ENCODE peak calls at places on chromosomes 12 and 14, in four cellular contexts. V, M, E and P are unnamed samples. For H3K9me3, the result is how much of the 10 kb centered on the place peaks cover.

GRCh38 chr12:119006749-119007148 is 25.4 kb downstream of the SRRM4 start:
- DNase-seq in V (no peak), M (no peak), E (no peak), P (no peak)

GRCh38 chr12:107448198-107448597 is 237.4 kb upstream of the PWP1 start:
- DNase-seq in V (no peak), M (no peak), E (no peak), P (no peak)

GRCh38 chr14:56244138-56244789 is 126.1 kb downstream of the PELI2 start:
- DNase-seq in V (no peak), M (no peak), E (no peak), P (no peak)

GRCh38 chr14:57080691-57081090 is 188.0 kb downstream of the EXOC5 start:
- DNase-seq in V (no peak), M (no peak), E (no peak), P (no peak)

GRCh38 chr12:101368016-101368415 is 39.6 kb downstream of the ARL1 start:
- DNase-seq in V (no peak), M (no peak), E (no peak), P (no peak)

GRCh38 chr14:69345402-69345801 is 52.7 kb downstream of the ERH start:
- DNase-seq in V (no peak), M (no peak), E (no peak), P (no peak)

GRCh38 chr12:43776498-43776897 is 17.7 kb downstream of the IRAK4 start:
- DNase-seq in V (no peak), M (peak), E (no peak), P (no peak)

GRCh38 chr12:2682301-2683282 is 112.2 kb upstream of the FKBP4 start:
- DNase-seq in V (no peak), M (peak), E (peak), P (peak)

GRCh38 chr12:95949801-95950206 is 6.7 kb downstream of the AMDHD1 start:
- DNase-seq in V (no peak), M (no peak), E (no peak), P (no peak)

DNA sequence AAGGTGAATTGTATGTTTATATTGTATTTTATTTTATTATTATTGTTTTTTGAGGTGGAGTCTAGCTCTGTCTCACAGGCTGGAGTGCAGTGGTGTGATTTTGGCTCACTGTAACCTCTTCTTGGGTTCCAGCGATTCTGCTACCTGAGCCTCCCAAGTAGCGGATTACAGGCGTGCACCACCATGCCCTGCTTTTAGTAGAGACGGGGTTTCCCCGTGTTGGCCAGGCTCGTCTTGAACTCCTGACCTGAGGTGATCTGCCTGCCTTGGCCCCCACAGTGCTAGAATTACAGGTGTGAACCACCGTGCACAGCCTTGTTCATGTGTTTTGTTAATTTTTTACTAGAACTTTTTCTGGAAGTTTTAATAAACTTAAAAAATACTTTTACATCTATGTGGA is 3.8 kb downstream of the ATF7IP start:
- DNase-seq in V (no peak), M (peak), E (no peak), P (no peak)
- H3K9me3 ChIP-seq in V (under half), M (under half), E (under half), P (under half)

GRCh38 chr12:133206390-133206789 is 25.1 kb downstream of the ZNF268 start:
- DNase-seq in V (no peak), M (no peak), E (no peak), P (no peak)

GRCh38 chr12:133202493-133203343 is 21.4 kb downstream of the ZNF268 start:
- DNase-seq in V (no peak), M (no peak), E (no peak), P (no peak)

GRCh38 chr12:133203344-133204263 is 22.3 kb downstream of the ZNF268 start:
- DNase-seq in V (no peak), M (no peak), E (no peak), P (no peak)

GRCh38 chr12:133201888-133202287 is 20.6 kb downstream of the ZNF268 start:
- DNase-seq in V (no peak), M (no peak), E (no peak), P (no peak)

DNA sequence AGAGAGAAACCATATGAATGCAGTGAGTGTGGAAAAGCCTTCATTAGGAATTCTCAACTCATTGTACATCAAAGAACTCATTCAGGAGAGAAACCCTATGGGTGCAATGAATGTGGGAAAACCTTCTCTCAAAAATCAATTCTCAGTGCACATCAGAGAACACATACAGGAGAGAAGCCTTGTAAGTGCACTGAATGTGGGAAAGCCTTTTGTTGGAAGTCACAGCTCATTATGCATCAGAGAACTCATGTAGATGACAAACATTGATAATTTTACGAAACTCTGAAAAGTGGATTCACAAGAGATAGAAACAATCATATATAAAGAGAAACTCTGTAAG is 22.9 kb downstream of the ZNF268 start:
- DNase-seq in V (no peak), M (no peak), E (no peak), P (no peak)
- H3K9me3 ChIP-seq in V (half or more), M (half or more), E (half or more), P (half or more)

DNA sequence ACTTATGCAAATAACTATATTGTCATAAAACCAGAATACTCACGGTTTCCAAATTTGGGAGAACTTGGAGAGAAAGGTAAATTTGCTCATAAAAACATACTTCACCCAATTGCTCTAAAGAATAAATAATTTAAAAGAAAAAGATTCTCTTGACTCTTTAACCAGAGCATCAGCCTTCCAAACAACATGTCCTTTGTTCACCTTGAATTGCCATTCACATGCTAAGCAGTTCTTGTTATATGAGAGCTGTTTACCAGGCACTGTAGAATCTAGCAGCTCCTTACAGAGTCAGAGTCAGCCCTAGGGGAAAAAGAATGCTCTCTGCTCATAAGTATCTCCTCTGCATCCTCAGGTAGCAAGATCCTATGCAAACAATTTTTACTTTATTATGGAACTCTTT is 10.2 kb downstream of the SLCO1A2 start:
- DNase-seq in V (no peak), M (no peak), E (no peak), P (no peak)
- H3K9me3 ChIP-seq in V (under half), M (under half), E (under half), P (under half)

DNA sequence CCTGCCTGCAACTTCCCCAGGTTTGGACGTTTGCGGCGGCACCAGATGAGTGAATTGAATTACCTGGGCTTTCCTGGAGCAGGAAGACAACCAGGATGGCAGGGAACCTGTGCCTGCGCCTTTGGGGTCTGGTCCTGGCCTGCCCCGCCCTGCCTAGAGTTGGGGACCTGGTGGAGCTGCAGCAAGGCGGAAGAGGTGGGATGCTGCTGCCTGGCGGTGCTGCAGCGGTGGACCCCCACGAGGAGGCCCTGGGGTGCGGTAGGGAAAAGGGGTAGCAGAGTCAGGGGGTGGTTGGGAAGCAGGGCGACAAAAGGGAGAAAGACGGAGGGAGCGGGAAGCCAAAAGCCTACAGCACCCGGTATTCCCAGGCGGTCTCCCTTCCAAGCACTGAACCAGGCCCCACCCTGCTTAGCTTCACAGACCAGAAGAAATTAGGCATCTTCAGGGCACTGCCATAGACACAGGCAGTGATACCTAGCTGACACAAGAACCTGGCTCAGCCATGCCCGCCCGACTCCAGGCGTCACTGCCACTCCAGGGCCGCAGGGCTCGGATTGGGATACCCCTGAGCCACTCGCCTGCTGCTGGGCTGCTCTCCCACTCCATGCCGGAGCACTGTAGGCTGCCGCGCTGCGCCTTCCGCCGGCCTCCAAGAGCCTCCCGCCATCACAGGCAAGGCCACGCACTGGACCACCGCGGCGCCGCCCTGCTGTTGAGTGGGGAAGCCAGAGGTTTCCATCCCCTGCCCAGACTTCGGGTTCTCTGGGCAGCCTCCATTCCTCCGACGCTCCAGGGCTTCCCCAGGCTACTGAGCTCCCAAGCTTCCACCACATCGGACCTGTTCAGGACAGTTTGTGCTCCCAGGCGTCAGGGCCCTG is 155.2 kb upstream of the ALG10B start:
- DNase-seq in V (no peak), M (no peak), E (no peak), P (no peak)
- H3K9me3 ChIP-seq in V (under half), M (under half), E (under half), P (under half)

GRCh38 chr14:97780804-97781203 is 983.6 kb downstream of the VRK1 start:
- DNase-seq in V (no peak), M (no peak), E (no peak), P (no peak)
- H3K9me3 ChIP-seq in V (under half), M (under half), E (under half), P (under half)

DNA sequence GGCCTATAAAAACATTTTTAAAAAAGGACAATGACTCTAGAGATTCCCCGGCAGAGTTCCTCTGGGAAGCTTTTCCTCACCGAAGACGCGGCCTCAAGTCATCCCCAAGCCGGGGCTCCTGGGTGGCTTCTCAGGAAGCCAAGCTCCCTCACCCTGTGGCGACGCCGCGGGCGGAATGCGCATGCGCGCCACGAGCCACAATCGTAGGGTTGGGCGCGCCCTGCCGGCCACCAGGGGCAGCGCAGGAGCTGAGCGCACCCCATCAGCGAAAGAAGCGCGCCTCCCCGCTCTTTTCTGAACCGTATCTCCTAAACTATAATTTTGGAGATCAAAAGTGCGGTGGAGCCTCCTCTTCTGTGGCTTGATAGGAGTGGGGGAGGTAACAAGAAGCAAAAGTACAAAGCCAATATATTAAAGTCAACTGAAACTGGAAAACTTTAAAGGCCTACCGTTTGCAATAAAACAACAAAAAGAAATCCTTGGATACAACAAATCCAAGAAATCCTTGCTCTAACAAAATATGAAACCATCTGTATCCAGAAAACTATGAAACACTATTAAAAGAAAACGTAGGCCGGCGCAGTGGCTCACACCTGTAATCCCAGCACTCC is 17.4 kb upstream of the CHFR start:
- DNase-seq in V (peak), M (peak), E (peak), P (peak)
- H3K9me3 ChIP-seq in V (under half), M (under half), E (under half), P (under half)

GRCh38 chr14:105982664-105983063 is 456.3 kb downstream of the TMEM121 start:
- DNase-seq in V (no peak), M (no peak), E (no peak), P (no peak)

GRCh38 chr14:105978618-105979295 is 452.4 kb downstream of the TMEM121 start:
- DNase-seq in V (no peak), M (no peak), E (no peak), P (no peak)

GRCh38 chr14:105980224-105980623 is 453.8 kb downstream of the TMEM121 start:
- DNase-seq in V (no peak), M (no peak), E (no peak), P (no peak)

GRCh38 chr14:105974902-105975301 is 448.5 kb downstream of the TMEM121 start:
- DNase-seq in V (no peak), M (peak), E (no peak), P (peak)

DNA sequence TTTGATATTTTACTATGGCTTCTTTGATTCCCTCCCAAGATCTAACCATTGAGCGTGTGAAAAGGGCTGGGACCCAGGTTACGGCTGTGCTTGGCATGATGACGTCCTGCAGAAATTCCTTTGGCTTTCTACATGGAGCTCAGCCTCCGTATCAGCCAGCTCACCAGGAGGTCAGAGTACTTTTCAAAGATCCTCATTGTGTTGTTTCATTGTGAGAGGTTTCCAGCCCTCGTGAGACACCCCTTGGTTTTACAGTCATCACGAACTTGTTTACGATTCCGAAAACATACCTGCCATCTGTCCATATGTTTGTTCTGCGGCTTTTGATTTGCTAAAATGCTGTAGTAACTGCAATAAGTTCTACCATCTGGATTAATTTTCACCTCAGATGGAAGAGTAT is 453.1 kb downstream of the TMEM121 start:
- DNase-seq in V (no peak), M (no peak), E (no peak), P (no peak)
- H3K9me3 ChIP-seq in V (under half), M (under half), E (under half), P (under half)

GRCh38 chr14:40213701-40214100 is 781.5 kb upstream of the FBXO33 start:
- DNase-seq in V (no peak), M (no peak), E (no peak), P (no peak)
- H3K9me3 ChIP-seq in V (under half), M (under half), E (under half), P (under half)

DNA sequence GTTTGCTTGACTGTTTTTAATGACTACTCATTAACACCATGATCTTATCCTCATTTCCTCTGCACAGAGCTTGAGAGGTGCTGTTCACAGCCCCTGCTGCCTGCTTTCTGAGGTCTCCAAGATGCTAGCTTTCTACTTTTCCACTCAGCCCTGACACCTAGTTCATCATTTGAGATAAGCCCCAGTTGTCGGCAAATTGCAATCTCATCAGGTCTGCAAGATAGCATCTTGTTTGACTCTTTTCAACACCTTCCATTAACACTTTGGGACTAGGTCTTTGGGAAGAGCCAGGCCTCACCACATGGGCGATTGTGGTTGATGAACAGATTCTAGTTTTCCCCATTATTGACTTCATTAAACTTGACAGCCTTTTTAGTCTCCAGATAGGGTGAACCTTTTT is 904.8 kb downstream of the DIO2 start:
- DNase-seq in V (no peak), M (no peak), E (no peak), P (no peak)
- H3K9me3 ChIP-seq in V (under half), M (under half), E (under half), P (under half)